ENCODE peak calls at places on chromosomes 12 and 14, in eight cellular contexts. B, Q, U, W, Z, V, M and D are unnamed samples.

GRCh38 chr14:92768795-92769194 is 20.4 kb upstream of the LGMN start:
- DNase-seq in B (no peak), Q (no peak), U (no peak), W (no peak), Z (no peak), V (no peak), M (no peak), D (no peak)

GRCh38 chr14:79641371-79641770 is 569.9 kb downstream of the DIO2 start:
- DNase-seq in B (no peak), Q (no peak), U (no peak), W (no peak), Z (no peak), V (no peak), M (no peak), D (no peak)

GRCh38 chr12:102061096-102061555 is 665 bp downstream of the WASHC3 start:
- DNase-seq in B (no peak), Q (no peak), U (no peak), W (no peak), Z (no peak), V (no peak), M (no peak), D (no peak)

GRCh38 chr14:61321385-61322010 is at the start of gene PRKCH:
- DNase-seq in B (peak; percentile 81), Q (peak; percentile 65), U (peak; percentile 44), W (no peak), Z (peak; percentile 76), V (peak; percentile 80), M (peak; percentile 23), D (peak; percentile 81)

GRCh38 chr12:6631549-6631961 is 4.2 kb downstream of the LPAR5 start:
- DNase-seq in B (no peak), Q (no peak), U (no peak), W (no peak), Z (peak; percentile 78), V (no peak), M (no peak), D (no peak)

GRCh38 chr12:23504641-23505399 is 444.6 kb downstream of the SOX5 start:
- DNase-seq in B (no peak), Q (no peak), U (no peak), W (no peak), Z (no peak), V (no peak), M (no peak), D (no peak)

GRCh38 chr14:91858536-91859275 is 8.6 kb downstream of the TC2N start:
- DNase-seq in B (no peak), Q (peak; percentile 48), U (peak; percentile 21), W (no peak), Z (no peak), V (no peak), M (no peak), D (no peak)

GRCh38 chr14:59424707-59425106 is 40.5 kb downstream of the GPR135 start:
- DNase-seq in B (peak; percentile 70), Q (no peak), U (no peak), W (no peak), Z (no peak), V (no peak), M (no peak), D (peak; percentile 82)

GRCh38 chr12:110733089-110733715 is 9.5 kb downstream of the PPP1CC start:
- DNase-seq in B (no peak), Q (no peak), U (peak; percentile 63), W (no peak), Z (no peak), V (no peak), M (no peak), D (no peak)

GRCh38 chr12:110733857-110734373 is 8.8 kb downstream of the PPP1CC start:
- DNase-seq in B (peak; percentile 38), Q (no peak), U (no peak), W (no peak), Z (no peak), V (no peak), M (no peak), D (no peak)

GRCh38 chr12:110731479-110731878 is 11.2 kb downstream of the PPP1CC start:
- DNase-seq in B (no peak), Q (no peak), U (no peak), W (no peak), Z (no peak), V (no peak), M (no peak), D (no peak)

GRCh38 chr12:110728628-110729027 is 14.1 kb downstream of the PPP1CC start:
- DNase-seq in B (no peak), Q (no peak), U (no peak), W (no peak), Z (no peak), V (no peak), M (no peak), D (no peak)

DNA sequence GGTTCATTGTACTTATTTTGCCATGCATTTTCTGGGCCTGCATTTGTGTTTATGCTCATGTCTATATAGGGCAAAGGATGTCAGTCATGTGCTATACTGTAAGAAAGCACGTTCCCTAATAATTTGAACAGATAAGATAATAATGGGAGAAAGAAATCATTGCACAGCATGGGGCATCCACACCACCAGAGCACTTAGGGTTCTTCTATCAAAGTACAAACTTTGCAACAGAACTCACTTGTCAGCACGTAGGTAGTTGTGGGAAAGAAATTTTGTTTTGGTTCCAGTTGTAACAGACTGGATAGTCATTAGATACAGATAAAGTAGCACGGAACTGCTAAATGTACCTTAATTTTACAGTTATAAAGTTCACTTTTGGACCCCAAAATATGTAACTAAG is 10.1 kb downstream of the PPP1CC start:
- DNase-seq in B (no peak), Q (no peak), U (no peak), W (no peak), Z (no peak), V (no peak), M (no peak), D (no peak)
- H3K4me1 ChIP-seq in B (peaks cover 55% of the 10 kb centered on the region), Q (peaks cover 23% of the 10 kb centered on the region), U (no peaks in the 10 kb centered on the region), W (peaks cover 21% of the 10 kb centered on the region), Z (peaks cover 39% of the 10 kb centered on the region), V (peaks cover 32% of the 10 kb centered on the region), M (peaks cover 2% of the 10 kb centered on the region), D (peaks cover 40% of the 10 kb centered on the region)

GRCh38 chr12:67921286-67921685 is 68.0 kb upstream of the IFNG-AS1 start:
- DNase-seq in B (no peak), Q (no peak), U (peak; percentile 33), W (no peak), Z (no peak), V (no peak), M (no peak), D (no peak)
- H3K4me1 ChIP-seq in B (no peaks in the 10 kb centered on the region), Q (peaks cover 28% of the 10 kb centered on the region), U (no peaks in the 10 kb centered on the region), W (no peaks in the 10 kb centered on the region), Z (peaks cover 16% of the 10 kb centered on the region), V (peaks cover 16% of the 10 kb centered on the region), M (peaks cover 20% of the 10 kb centered on the region), D (peaks cover 11% of the 10 kb centered on the region)

DNA sequence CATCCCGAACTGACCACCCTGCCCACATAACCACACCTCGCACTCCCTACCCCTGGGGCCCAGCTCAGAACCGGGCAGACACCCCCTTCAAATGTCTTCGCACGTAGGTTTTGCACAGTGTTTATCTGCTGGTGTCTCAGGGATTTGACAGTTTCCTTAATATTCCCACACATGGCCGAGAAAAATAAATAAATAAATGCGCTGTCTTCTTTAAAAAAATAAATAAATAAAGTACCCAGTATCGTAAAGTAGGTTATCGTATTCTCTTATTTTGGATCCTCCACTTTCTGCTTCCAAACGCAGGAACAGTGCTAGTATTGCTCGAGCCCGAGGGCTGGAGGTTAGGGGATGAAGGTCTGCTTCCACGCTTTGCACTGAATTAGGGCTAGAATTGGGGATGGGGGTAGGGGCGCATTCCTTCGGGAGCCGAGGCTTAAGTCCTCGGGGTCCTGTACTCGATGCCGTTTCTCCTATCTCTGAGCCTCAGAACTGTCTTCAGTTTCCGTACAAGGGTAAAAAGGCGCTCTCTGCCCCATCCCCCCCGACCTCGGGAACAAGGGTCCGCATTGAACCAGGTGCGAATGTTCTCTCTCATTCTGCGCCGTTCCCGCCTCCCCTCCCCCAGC is 719 bp upstream of the FOS start:
- DNase-seq in B (no peak), Q (no peak), U (no peak), W (no peak), Z (no peak), V (no peak), M (peak; percentile 59), D (no peak)
- H3K4me1 ChIP-seq in B (peaks cover 37% of the 10 kb centered on the region), Q (peaks cover 21% of the 10 kb centered on the region), U (peaks cover 14% of the 10 kb centered on the region), W (no peaks in the 10 kb centered on the region), Z (peaks cover 54% of the 10 kb centered on the region), V (peaks cover 9% of the 10 kb centered on the region), M (peaks cover 5% of the 10 kb centered on the region), D (peaks cover 57% of the 10 kb centered on the region)

GRCh38 chr14:55451950-55452349 is 11.5 kb upstream of the TBPL2 start:
- DNase-seq in B (no peak), Q (no peak), U (no peak), W (no peak), Z (no peak), V (no peak), M (no peak), D (no peak)
- H3K4me1 ChIP-seq in B (peaks cover 43% of the 10 kb centered on the region), Q (peaks cover 51% of the 10 kb centered on the region), U (peaks cover 19% of the 10 kb centered on the region), W (peaks cover 83% of the 10 kb centered on the region), Z (peaks cover 17% of the 10 kb centered on the region), V (peaks cover 10% of the 10 kb centered on the region), M (peaks cover 5% of the 10 kb centered on the region), D (peaks cover 23% of the 10 kb centered on the region)

DNA sequence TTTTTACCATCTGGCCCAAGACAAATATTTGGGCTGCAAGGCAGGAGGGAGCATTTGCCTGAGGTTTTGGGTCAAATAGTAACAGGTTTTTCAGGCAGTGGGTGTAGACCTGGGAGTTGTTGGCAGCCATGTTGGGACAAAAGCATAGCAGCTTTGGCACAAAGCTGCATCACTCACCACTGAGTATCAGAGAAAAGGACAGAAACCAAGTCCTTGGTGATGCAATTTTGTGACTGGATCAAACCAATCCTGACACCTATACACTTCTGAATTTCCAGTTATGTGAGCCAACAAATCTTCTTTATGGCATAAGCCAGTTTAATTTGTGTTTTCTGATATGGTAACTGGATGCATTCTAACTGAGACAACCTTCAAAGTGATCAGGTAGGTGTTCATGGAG is 144.8 kb upstream of the KRR1 start:
- DNase-seq in B (no peak), Q (no peak), U (no peak), W (no peak), Z (no peak), V (no peak), M (no peak), D (no peak)
- H3K4me1 ChIP-seq in B (peaks cover 25% of the 10 kb centered on the region), Q (peaks cover 42% of the 10 kb centered on the region), U (peaks cover 21% of the 10 kb centered on the region), W (peaks cover 33% of the 10 kb centered on the region), Z (no peaks in the 10 kb centered on the region), V (no peaks in the 10 kb centered on the region), M (peaks cover 7% of the 10 kb centered on the region), D (no peaks in the 10 kb centered on the region)

DNA sequence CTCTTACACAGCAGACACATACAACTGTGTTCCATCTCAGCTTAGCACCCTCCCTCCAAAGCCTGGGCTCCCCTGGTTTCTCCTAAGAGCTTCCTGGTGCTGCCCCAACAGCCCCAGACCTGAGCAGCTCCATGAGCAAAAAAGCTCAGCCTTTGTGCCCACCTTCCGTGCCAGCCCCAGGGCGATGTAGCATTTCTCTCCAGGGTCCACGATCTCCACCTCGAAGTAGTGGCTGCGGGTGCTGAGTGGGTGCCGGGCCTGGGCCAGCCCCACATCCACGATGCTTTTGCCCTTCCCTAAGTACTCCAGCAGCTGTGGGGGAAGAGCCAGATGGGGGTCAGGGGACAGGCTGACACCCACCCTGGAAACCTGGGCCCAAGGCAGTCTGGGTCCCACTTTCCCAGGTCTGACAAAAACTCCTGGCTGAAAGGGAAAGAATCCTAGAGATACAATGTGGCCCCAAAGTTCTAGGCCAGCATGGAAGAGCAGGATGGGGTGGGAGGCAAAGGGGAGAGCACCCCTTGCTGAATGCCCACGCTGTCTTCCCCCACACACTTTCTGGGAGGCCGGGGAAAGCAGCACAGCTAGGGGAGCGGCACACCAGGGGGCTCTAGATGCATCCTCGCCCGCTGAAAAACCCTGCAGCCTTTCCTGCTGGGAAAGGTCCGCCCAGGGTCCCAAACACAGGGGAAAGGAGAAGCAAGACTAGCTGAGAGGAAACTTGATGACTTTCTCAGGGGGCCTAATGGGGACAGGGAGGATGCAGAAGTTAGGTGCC is 11.0 kb downstream of the SPRYD3 start:
- DNase-seq in B (peak; percentile 51), Q (no peak), U (no peak), W (no peak), Z (no peak), V (no peak), M (no peak), D (peak; percentile 61)
- H3K4me1 ChIP-seq in B (peaks cover 60% of the 10 kb centered on the region), Q (peaks cover 29% of the 10 kb centered on the region), U (peaks cover 54% of the 10 kb centered on the region), W (no peaks in the 10 kb centered on the region), Z (peaks cover 45% of the 10 kb centered on the region), V (peaks cover 43% of the 10 kb centered on the region), M (peaks cover 18% of the 10 kb centered on the region), D (peaks cover 47% of the 10 kb centered on the region)

GRCh38 chr12:4959381-4959780 is 49.7 kb downstream of the KCNA1 start:
- DNase-seq in B (no peak), Q (no peak), U (no peak), W (no peak), Z (no peak), V (no peak), M (no peak), D (no peak)
- H3K4me1 ChIP-seq in B (no peaks in the 10 kb centered on the region), Q (no peaks in the 10 kb centered on the region), U (no peaks in the 10 kb centered on the region), W (no peaks in the 10 kb centered on the region), Z (no peaks in the 10 kb centered on the region), V (peaks cover 31% of the 10 kb centered on the region), M (peaks cover 3% of the 10 kb centered on the region), D (no peaks in the 10 kb centered on the region)